ENCODE peak calls at places on chromosomes 1 and 21, in six cellular contexts. P, U, C, H, M and Z are unnamed samples.

GRCh38 chr1:200131551-200132125 is 104.1 kb downstream of the NR5A2 start:
- DNase-seq in C (no peak), H (no peak), U (peak), P (no peak), M (no peak), Z (no peak)

GRCh38 chr1:89953072-89953626 is 41.8 kb upstream of the ZNF326 start:
- DNase-seq in H (peak), P (no peak), U (peak), M (no peak), C (no peak), Z (peak)

GRCh38 chr21:39849014-39849655 is 18.1 kb upstream of the PCP4 start:
- DNase-seq in C (no peak), M (no peak), H (no peak), U (no peak), P (no peak), Z (no peak)

GRCh38 chr21:32907521-32907920 is 118.2 kb upstream of the OLIG2 start:
- DNase-seq in M (no peak), C (no peak), P (no peak), U (no peak), H (no peak), Z (no peak)

GRCh38 chr1:232462200-232462599 is 167.7 kb downstream of the SIPA1L2 start:
- DNase-seq in H (no peak), M (no peak), U (no peak), C (no peak), P (no peak), Z (no peak)

GRCh38 chr1:99675292-99675691 is 29.4 kb downstream of the PALMD start:
- DNase-seq in U (no peak), H (no peak), P (no peak), C (no peak), M (no peak), Z (no peak)

GRCh38 chr1:78649628-78650027 is at the start of gene IFI44:
- DNase-seq in U (peak), P (no peak), H (peak), C (peak), M (peak), Z (peak)

GRCh38 chr1:26327956-26328362 is 10.2 kb downstream of the CD52 start:
- DNase-seq in M (no peak), U (no peak), H (no peak), C (no peak), P (no peak), Z (no peak)

GRCh38 chr1:28565040-28565439 is 12.2 kb downstream of the TRNAU1AP start:
- DNase-seq in M (no peak), U (no peak), P (no peak), C (no peak), H (no peak), Z (no peak)

GRCh38 chr1:155010211-155010918 is 7.8 kb downstream of the ZBTB7B start:
- DNase-seq in M (peak), U (no peak), P (no peak), C (no peak), H (no peak), Z (no peak)

GRCh38 chr1:196437671-196438070 is 170.6 kb downstream of the KCNT2 start:
- DNase-seq in H (no peak), P (no peak), C (no peak), U (no peak), M (no peak), Z (no peak)

GRCh38 chr1:18009061-18009728 is 98.4 kb upstream of the IGSF21 start:
- DNase-seq in H (no peak), C (no peak), U (no peak), M (no peak), P (peak), Z (no peak)

GRCh38 chr1:226603976-226604845 is 55.6 kb downstream of the STUM start:
- DNase-seq in P (no peak), C (no peak), H (no peak), M (no peak), U (no peak), Z (no peak)

GRCh38 chr1:96559707-96560588 is 161.6 kb upstream of the PTBP2 start:
- DNase-seq in U (peak), H (no peak), C (no peak), P (no peak), M (no peak), Z (peak)

GRCh38 chr1:3469104-3469848 is 14.8 kb downstream of the ARHGEF16 start:
- DNase-seq in C (no peak), M (no peak), P (no peak), U (no peak), H (no peak), Z (no peak)

GRCh38 chr1:44631333-44631646 is 43.0 kb downstream of the TMEM53 start:
- DNase-seq in P (no peak), C (no peak), M (no peak), U (no peak), H (no peak), Z (no peak)

GRCh38 chr21:25456672-25457071 is 150.6 kb downstream of the MRPL39 start:
- DNase-seq in M (no peak), H (no peak), U (no peak), C (no peak), P (no peak), Z (peak)

GRCh38 chr1:119316870-119317416 is 51.6 kb upstream of the HAO2 start:
- DNase-seq in P (no peak), H (no peak), C (no peak), M (no peak), U (no peak), Z (no peak)

GRCh38 chr1:219544163-219544846 is 68.6 kb downstream of the ZC3H11B start:
- DNase-seq in C (no peak), U (no peak), H (no peak), M (no peak), P (no peak), Z (no peak)

GRCh38 chr1:36520771-36521420 is 38.2 kb upstream of the CSF3R start:
- DNase-seq in M (no peak), H (no peak), C (no peak), P (no peak), U (no peak), Z (no peak)

GRCh38 chr1:241401156-241401555 is 44.2 kb upstream of the RGS7 start:
- DNase-seq in C (no peak), M (no peak), H (no peak), P (no peak), U (no peak), Z (no peak)

GRCh38 chr21:17513214-17514123 is 626 bp downstream of the CXADR start:
- DNase-seq in C (peak), H (peak), M (no peak), P (peak), U (no peak), Z (no peak)

GRCh38 chr1:86993269-86993985 is 79.0 kb downstream of the HS2ST1 start:
- DNase-seq in U (no peak), H (no peak), M (no peak), C (no peak), P (no peak), Z (no peak)

GRCh38 chr1:201597551-201598230 is 58.8 kb downstream of the NAV1 start:
- DNase-seq in H (no peak), M (no peak), P (peak), C (peak), U (no peak), Z (no peak)

GRCh38 chr1:162165528-162165927 is 96.0 kb downstream of the NOS1AP start:
- DNase-seq in H (no peak), M (no peak), U (no peak), C (no peak), P (no peak), Z (no peak)

GRCh38 chr1:2134604-2135307 is 59.8 kb downstream of the FAAP20 start:
- DNase-seq in C (no peak), H (no peak), U (no peak), P (no peak), M (peak), Z (no peak)

GRCh38 chr21:45698493-45698947 is 55.0 kb downstream of the PCBP3 start:
- DNase-seq in C (peak), H (no peak), U (peak), M (no peak), P (peak), Z (peak)

GRCh38 chr1:16124377-16125087 is 31.3 kb downstream of the EPHA2 start:
- DNase-seq in P (no peak), H (no peak), U (no peak), M (no peak), C (no peak), Z (no peak)

GRCh38 chr1:42044346-42044745 is 108.9 kb upstream of the GUCA2B start:
- DNase-seq in C (no peak), H (no peak), M (no peak), P (no peak), U (no peak), Z (no peak)

DNA sequence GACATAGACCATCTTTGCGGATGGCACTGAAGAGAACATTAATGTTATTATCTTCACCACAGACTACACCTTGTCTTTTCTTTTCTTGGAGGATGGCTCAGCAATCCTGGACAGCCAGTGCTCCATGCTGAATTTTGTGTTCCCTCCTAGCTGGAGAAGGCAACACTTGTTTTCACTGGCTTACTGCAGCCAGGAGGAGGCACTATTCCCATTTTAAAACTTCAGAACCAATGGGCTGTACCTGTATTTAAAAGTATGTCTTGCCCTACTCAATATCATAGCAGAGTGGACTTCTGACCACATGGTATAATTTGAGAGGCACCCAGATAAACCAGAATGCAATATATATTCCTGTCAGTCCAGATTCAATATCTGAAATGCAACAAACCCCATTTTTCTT is 53.3 kb upstream of the POGK start:
- DNase-seq in U (no peak), C (no peak), P (no peak), M (no peak), H (no peak), Z (no peak)
- TF ChIP-seq CTCF in U (no peak), C (no peak), P (no peak), M (no peak), H (no peak), Z (no peak)

DNA sequence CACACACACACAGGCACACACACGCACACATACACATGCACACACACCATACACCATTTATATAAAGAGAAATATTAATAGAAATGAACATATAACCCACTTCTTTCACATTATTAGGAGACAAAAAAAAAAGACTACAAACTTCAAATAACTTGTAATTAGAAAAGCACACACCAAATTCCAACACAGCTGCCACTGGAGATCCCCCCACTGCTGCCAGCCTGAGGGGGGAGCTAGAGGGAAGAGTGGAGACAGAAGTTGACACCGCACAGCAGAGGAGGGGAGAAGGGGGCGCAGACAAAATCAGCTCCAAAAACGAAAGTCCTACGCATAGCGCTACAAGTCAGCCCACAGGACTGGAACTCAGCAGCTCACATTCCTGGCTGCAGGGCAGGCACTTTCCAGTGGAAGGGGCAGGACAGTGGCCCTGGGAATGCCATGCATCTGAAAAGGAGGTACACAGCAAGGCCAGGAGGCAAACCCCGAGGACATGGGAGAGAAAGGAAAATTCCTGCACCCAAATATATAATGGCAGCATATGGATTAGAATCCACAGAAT is 36.5 kb downstream of the LGALS8 start:
- DNase-seq in P (no peak), M (no peak), C (no peak), U (no peak), H (no peak), Z (no peak)
- TF ChIP-seq CTCF in P (no peak), M (no peak), C (no peak), U (no peak), H (no peak), Z (peak)

GRCh38 chr1:7185721-7186120 is 400.5 kb downstream of the CAMTA1 start:
- DNase-seq in H (no peak), U (no peak), M (no peak), C (no peak), P (no peak), Z (no peak)

GRCh38 chr1:7190261-7190660 is 405.0 kb downstream of the CAMTA1 start:
- DNase-seq in C (no peak), P (no peak), M (no peak), H (no peak), U (no peak), Z (no peak)

GRCh38 chr1:7192453-7192852 is 407.2 kb downstream of the CAMTA1 start:
- DNase-seq in H (no peak), U (no peak), C (no peak), P (no peak), M (no peak), Z (no peak)

GRCh38 chr1:7187121-7187510 is 401.9 kb downstream of the CAMTA1 start:
- DNase-seq in H (no peak), M (no peak), C (no peak), U (no peak), P (no peak), Z (no peak)

GRCh38 chr1:7186382-7187120 is 401.3 kb downstream of the CAMTA1 start:
- DNase-seq in P (no peak), U (no peak), H (no peak), C (no peak), M (no peak), Z (no peak)
- TF ChIP-seq CTCF in P (no peak), U (no peak), H (no peak), C (no peak), M (no peak), Z (peak)

GRCh38 chr1:167553136-167554027 is at the start of gene CREG1:
- DNase-seq in U (peak), P (peak), H (peak), M (peak), C (peak), Z (peak)
- TF ChIP-seq CTCF in U (no peak), P (no peak), H (no peak), M (no peak), C (no peak), Z (no peak)

GRCh38 chr1:10728595-10729410 is 67.6 kb downstream of the CASZ1 start:
- DNase-seq in U (no peak), M (no peak), H (no peak), C (no peak), P (no peak), Z (no peak)
- TF ChIP-seq CTCF in U (no peak), M (no peak), H (no peak), C (no peak), P (no peak), Z (no peak)

GRCh38 chr1:209751627-209752231 is 4.1 kb upstream of the TRAF3IP3 start:
- DNase-seq in H (no peak), M (no peak), C (no peak), U (no peak), P (no peak), Z (no peak)
- TF ChIP-seq CTCF in H (no peak), M (no peak), C (no peak), U (no peak), P (no peak), Z (no peak)